ENCODE peak calls at places on chromosome 10, in seven cellular contexts. A, B, L, X, M, P and O are unnamed samples.

GRCh38 chr10:130053561-130053960 is 57.1 kb downstream of the C10orf143 start:
- DNase-seq in M (no peak), B (no peak), P (no peak), X (no peak), A (no peak), L (no peak), O (no peak)

GRCh38 chr10:124715479-124715878 is 28.7 kb downstream of the FAM53B start:
- DNase-seq in B (no peak), A (no peak), P (no peak), L (no peak), X (no peak), M (no peak), O (no peak)

GRCh38 chr10:27153855-27154198 is 357 bp downstream of the YME1L1 start:
- DNase-seq in P (peak; percentile 11), X (peak; percentile 6), B (no peak), M (peak; percentile 25), A (no peak), L (no peak), O (no peak)

GRCh38 chr10:51176976-51177690 is 102.8 kb downstream of the PRKG1 start:
- DNase-seq in L (no peak), M (no peak), A (no peak), X (no peak), P (no peak), B (no peak), O (peak; percentile 42)

GRCh38 chr10:12097791-12098190 is 29.0 kb downstream of the DHTKD1 start:
- DNase-seq in P (no peak), X (no peak), B (no peak), L (no peak), M (no peak), A (no peak), O (peak; percentile 3)

GRCh38 chr10:95742529-95742884 is 13.5 kb upstream of the ENTPD1 start:
- DNase-seq in X (peak; percentile 16), L (no peak), P (no peak), A (no peak), B (no peak), M (no peak), O (no peak)

GRCh38 chr10:125060851-125061556 is 99.4 kb downstream of the CTBP2 start:
- DNase-seq in L (peak; percentile 85), P (peak; percentile 73), X (peak; percentile 85), A (peak; percentile 46), B (no peak), M (peak; percentile 66), O (peak; percentile 96)

GRCh38 chr10:1516492-1517224 is 220.7 kb downstream of the ADARB2 start:
- DNase-seq in A (no peak), L (no peak), M (no peak), P (no peak), B (no peak), X (peak; percentile 23), O (no peak)

GRCh38 chr10:80462986-80463741 is 9.1 kb downstream of the TSPAN14 start:
- DNase-seq in P (no peak), B (no peak), L (no peak), A (no peak), X (no peak), M (no peak), O (no peak)

GRCh38 chr10:74585231-74586087 is 240.9 kb upstream of the KAT6B start:
- DNase-seq in X (no peak), M (peak; percentile 35), B (no peak), L (no peak), P (peak; percentile 15), A (no peak), O (no peak)

GRCh38 chr10:28296023-28296422 is 6.8 kb downstream of the MPP7 start:
- DNase-seq in L (no peak), X (no peak), A (no peak), M (no peak), B (no peak), P (no peak), O (no peak)

GRCh38 chr10:13787015-13787421 is 200.3 kb downstream of the PRPF18 start:
- DNase-seq in L (no peak), X (no peak), M (peak; percentile 69), A (no peak), P (no peak), B (peak; percentile 69), O (no peak)

GRCh38 chr10:89207801-89208551 is 859 bp upstream of the CH25H start:
- DNase-seq in L (peak; percentile 62), A (no peak), M (peak; percentile 27), P (peak; percentile 38), B (no peak), X (peak; percentile 14), O (no peak)

GRCh38 chr10:18367840-18368239 is 227.6 kb downstream of the CACNB2 start:
- DNase-seq in B (no peak), P (no peak), L (no peak), M (no peak), X (no peak), A (no peak), O (no peak)

GRCh38 chr10:34449836-34450235 is 365.3 kb downstream of the PARD3 start:
- DNase-seq in B (no peak), L (no peak), P (no peak), M (no peak), A (no peak), X (no peak), O (no peak)

GRCh38 chr10:110336111-110336721 is 31.5 kb upstream of the SMNDC1 start:
- DNase-seq in P (no peak), A (no peak), X (peak; percentile 36), M (no peak), L (no peak), B (no peak), O (peak; percentile 95)

GRCh38 chr10:43461950-43462349 is 25.0 kb downstream of the ZNF487 start:
- DNase-seq in X (peak; percentile 88), M (no peak), B (no peak), A (no peak), L (no peak), P (peak; percentile 40), O (peak; percentile 55)

GRCh38 chr10:24513155-24513554 is 210.5 kb downstream of the ARHGAP21 start:
- DNase-seq in X (no peak), A (no peak), B (no peak), P (peak; percentile 25), M (peak; percentile 7), L (no peak), O (no peak)

GRCh38 chr10:101080933-101081546 is 19.3 kb downstream of the KAZALD1 start:
- DNase-seq in A (peak; percentile 47), B (no peak), P (peak; percentile 49), M (no peak), L (no peak), X (no peak), O (no peak)

GRCh38 chr10:94219829-94220228 is 142.9 kb downstream of the NOC3L start:
- DNase-seq in A (no peak), L (no peak), X (no peak), M (no peak), P (no peak), B (no peak), O (no peak)

GRCh38 chr10:32139223-32140073 is 83.2 kb upstream of the KIF5B start:
- DNase-seq in A (no peak), M (no peak), X (peak; percentile 73), B (no peak), P (peak; percentile 64), L (peak; percentile 82), O (peak; percentile 61)

GRCh38 chr10:78891741-78892140 is 177.0 kb upstream of the ZMIZ1 start:
- DNase-seq in A (no peak), X (no peak), P (no peak), M (no peak), L (no peak), B (no peak), O (no peak)

GRCh38 chr10:69901623-69902505 is 100.2 kb downstream of the COL13A1 start:
- DNase-seq in A (peak; percentile 41), M (peak; percentile 12), X (peak; percentile 39), L (no peak), P (peak; percentile 83), B (no peak), O (no peak)

GRCh38 chr10:115659616-115660015 is 566.5 kb downstream of the ATRNL1 start:
- DNase-seq in B (no peak), A (no peak), M (no peak), P (no peak), L (no peak), X (no peak), O (no peak)

GRCh38 chr10:22606164-22606614 is 108.2 kb downstream of the PIP4K2A start:
- DNase-seq in X (peak; percentile 33), P (no peak), A (no peak), B (peak; percentile 20), M (peak; percentile 40), L (no peak), O (no peak)

GRCh38 chr10:3186365-3186764 is 13.8 kb upstream of the PITRM1 start:
- DNase-seq in A (no peak), X (no peak), P (no peak), M (peak; percentile 32), L (no peak), B (no peak), O (no peak)

GRCh38 chr10:92690211-92691041 is 671 bp downstream of the HHEX start:
- DNase-seq in P (peak; percentile 52), A (peak; percentile 43), M (peak; percentile 81), L (peak; percentile 52), B (peak; percentile 48), X (peak; percentile 27), O (no peak)